ENCODE peak calls at places on chromosomes 3 and 15, in five cellular contexts. One of them, this sample, is unnamed.

GRCh38 chr3:117735481-117736101 is 1026.0 kb downstream of the TUSC7 start:
- DNase-seq in mucosa of gallbladder: no peak
- DNase-seq in frontal cortex: no peak
- DNase-seq in RKO: no peak
- DNase-seq in fibroblast of mammary gland: peak; percentile 52
- DNase-seq in this sample: no peak

GRCh38 chr3:4561661-4562060 is 68.5 kb downstream of the ITPR1 start:
- DNase-seq in mucosa of gallbladder: no peak
- DNase-seq in frontal cortex: no peak
- DNase-seq in RKO: no peak
- DNase-seq in fibroblast of mammary gland: no peak
- DNase-seq in this sample: no peak

GRCh38 chr3:105527538-105527937 is 160.8 kb downstream of the ALCAM start:
- DNase-seq in mucosa of gallbladder: no peak
- DNase-seq in frontal cortex: no peak
- DNase-seq in RKO: no peak
- DNase-seq in fibroblast of mammary gland: no peak
- DNase-seq in this sample: no peak

GRCh38 chr15:93968773-93969172 is 262.6 kb upstream of the MCTP2 start:
- DNase-seq in mucosa of gallbladder: no peak
- DNase-seq in frontal cortex: no peak
- DNase-seq in RKO: no peak
- DNase-seq in fibroblast of mammary gland: no peak
- DNase-seq in this sample: no peak

GRCh38 chr3:184822654-184823053 is 10.7 kb downstream of the VPS8 start:
- DNase-seq in mucosa of gallbladder: no peak
- DNase-seq in frontal cortex: no peak
- DNase-seq in RKO: no peak
- DNase-seq in fibroblast of mammary gland: no peak
- DNase-seq in this sample: no peak

GRCh38 chr3:110533089-110533488 is 538.5 kb upstream of the NECTIN3 start:
- DNase-seq in mucosa of gallbladder: no peak
- DNase-seq in frontal cortex: no peak
- DNase-seq in RKO: no peak
- DNase-seq in fibroblast of mammary gland: peak; percentile 73
- DNase-seq in this sample: peak; percentile 55

GRCh38 chr3:15778332-15778858 is 19.4 kb downstream of the ANKRD28 start:
- DNase-seq in mucosa of gallbladder: no peak
- DNase-seq in frontal cortex: no peak
- DNase-seq in RKO: no peak
- DNase-seq in fibroblast of mammary gland: no peak
- DNase-seq in this sample: no peak

GRCh38 chr3:185342458-185343169 is 20.3 kb upstream of the MAP3K13 start:
- DNase-seq in mucosa of gallbladder: no peak
- DNase-seq in frontal cortex: no peak
- DNase-seq in RKO: no peak
- DNase-seq in fibroblast of mammary gland: no peak
- DNase-seq in this sample: no peak

GRCh38 chr15:67827561-67828378 is 2.5 kb downstream of the SKOR1 start:
- DNase-seq in mucosa of gallbladder: no peak
- DNase-seq in frontal cortex: no peak
- DNase-seq in RKO: no peak
- DNase-seq in fibroblast of mammary gland: no peak
- DNase-seq in this sample: no peak

GRCh38 chr15:22942877-22943276 is 37.3 kb downstream of the CYFIP1 start:
- DNase-seq in mucosa of gallbladder: no peak
- DNase-seq in frontal cortex: no peak
- DNase-seq in RKO: no peak
- DNase-seq in fibroblast of mammary gland: no peak
- DNase-seq in this sample: no peak

GRCh38 chr3:125292015-125292414 is 79.5 kb upstream of the SLC12A8 start:
- DNase-seq in mucosa of gallbladder: no peak
- DNase-seq in frontal cortex: no peak
- DNase-seq in RKO: no peak
- DNase-seq in fibroblast of mammary gland: no peak
- DNase-seq in this sample: no peak

GRCh38 chr3:74590620-74591262 is 23.7 kb downstream of the CNTN3 start:
- DNase-seq in mucosa of gallbladder: no peak
- DNase-seq in frontal cortex: no peak
- DNase-seq in RKO: no peak
- DNase-seq in fibroblast of mammary gland: peak; percentile 46
- DNase-seq in this sample: no peak

GRCh38 chr3:64240445-64240844 is 15.2 kb upstream of the PRICKLE2 start:
- DNase-seq in mucosa of gallbladder: no peak
- DNase-seq in frontal cortex: no peak
- DNase-seq in RKO: no peak
- DNase-seq in fibroblast of mammary gland: peak; percentile 29
- DNase-seq in this sample: no peak

GRCh38 chr15:78212546-78213424 is 21.6 kb downstream of the ACSBG1 start:
- DNase-seq in mucosa of gallbladder: peak; percentile 68
- DNase-seq in frontal cortex: peak; percentile 65
- DNase-seq in RKO: peak; percentile 47
- DNase-seq in fibroblast of mammary gland: peak; percentile 69
- DNase-seq in this sample: peak; percentile 94

GRCh38 chr15:90957105-90957790 is 2.6 kb downstream of the RCCD1 start:
- DNase-seq in mucosa of gallbladder: no peak
- DNase-seq in frontal cortex: peak; percentile 41
- DNase-seq in RKO: peak; percentile 80
- DNase-seq in fibroblast of mammary gland: peak; percentile 64
- DNase-seq in this sample: peak; percentile 39

GRCh38 chr15:69225355-69226027 is 65.1 kb downstream of the GLCE start:
- DNase-seq in mucosa of gallbladder: no peak
- DNase-seq in frontal cortex: no peak
- DNase-seq in RKO: peak; percentile 41
- DNase-seq in fibroblast of mammary gland: peak; percentile 65
- DNase-seq in this sample: no peak

GRCh38 chr3:49900491-49901153 is 3.1 kb downstream of the MST1R start:
- DNase-seq in mucosa of gallbladder: peak; percentile 82
- DNase-seq in frontal cortex: no peak
- DNase-seq in RKO: peak; percentile 66
- DNase-seq in fibroblast of mammary gland: peak; percentile 8
- DNase-seq in this sample: peak; percentile 87

GRCh38 chr3:194683431-194683830 is 2.3 kb upstream of the FAM43A start:
- DNase-seq in mucosa of gallbladder: no peak
- DNase-seq in frontal cortex: no peak
- DNase-seq in RKO: no peak
- DNase-seq in fibroblast of mammary gland: no peak
- DNase-seq in this sample: no peak

GRCh38 chr15:55834331-55834730 is 91.4 kb upstream of the PRTG start:
- DNase-seq in mucosa of gallbladder: no peak
- DNase-seq in frontal cortex: no peak
- DNase-seq in RKO: no peak
- DNase-seq in fibroblast of mammary gland: no peak
- DNase-seq in this sample: no peak

GRCh38 chr3:46422617-46423016 is 15.6 kb downstream of the CCRL2 start:
- DNase-seq in mucosa of gallbladder: no peak
- DNase-seq in frontal cortex: no peak
- DNase-seq in RKO: peak; percentile 34
- DNase-seq in fibroblast of mammary gland: no peak
- DNase-seq in this sample: no peak

GRCh38 chr15:85763557-85764303 is 31.0 kb downstream of the KLHL25 start:
- DNase-seq in mucosa of gallbladder: no peak
- DNase-seq in frontal cortex: no peak
- DNase-seq in RKO: no peak
- DNase-seq in fibroblast of mammary gland: no peak
- DNase-seq in this sample: no peak

GRCh38 chr3:55439657-55440405 is 47.3 kb downstream of the WNT5A start:
- DNase-seq in mucosa of gallbladder: no peak
- DNase-seq in frontal cortex: no peak
- DNase-seq in RKO: no peak
- DNase-seq in fibroblast of mammary gland: no peak
- DNase-seq in this sample: no peak

GRCh38 chr3:126716057-126716456 is 12.0 kb downstream of the CHCHD6 start:
- DNase-seq in mucosa of gallbladder: no peak
- DNase-seq in frontal cortex: no peak
- DNase-seq in RKO: no peak
- DNase-seq in fibroblast of mammary gland: no peak
- DNase-seq in this sample: no peak

GRCh38 chr3:189792046-189792929 is 161.1 kb downstream of the TP63 start:
- DNase-seq in mucosa of gallbladder: no peak
- DNase-seq in frontal cortex: no peak
- DNase-seq in RKO: no peak
- DNase-seq in fibroblast of mammary gland: no peak
- DNase-seq in this sample: no peak

GRCh38 chr15:35115155-35115725 is 30.1 kb upstream of the NANOGP8 start:
- DNase-seq in mucosa of gallbladder: no peak
- DNase-seq in frontal cortex: no peak
- DNase-seq in RKO: no peak
- DNase-seq in fibroblast of mammary gland: peak; percentile 26
- DNase-seq in this sample: no peak

GRCh38 chr15:63803106-63803886 is 30.5 kb downstream of the HERC1 start:
- DNase-seq in mucosa of gallbladder: no peak
- DNase-seq in frontal cortex: no peak
- DNase-seq in RKO: no peak
- DNase-seq in fibroblast of mammary gland: no peak
- DNase-seq in this sample: no peak

GRCh38 chr3:170614214-170614966 is 28.5 kb upstream of the SLC7A14 start:
- DNase-seq in mucosa of gallbladder: peak; percentile 15
- DNase-seq in frontal cortex: peak; percentile 14
- DNase-seq in RKO: peak; percentile 92
- DNase-seq in fibroblast of mammary gland: peak; percentile 96
- DNase-seq in this sample: peak; percentile 76

GRCh38 chr15:85667491-85668424 is 127.0 kb downstream of the KLHL25 start:
- DNase-seq in mucosa of gallbladder: peak; percentile 70
- DNase-seq in frontal cortex: peak; percentile 31
- DNase-seq in RKO: peak; percentile 86
- DNase-seq in fibroblast of mammary gland: peak; percentile 99
- DNase-seq in this sample: peak; percentile 75

GRCh38 chr3:130849111-130849552 is 44.8 kb upstream of the ATP2C1 start:
- DNase-seq in mucosa of gallbladder: peak; percentile 41
- DNase-seq in frontal cortex: no peak
- DNase-seq in RKO: no peak
- DNase-seq in fibroblast of mammary gland: no peak
- DNase-seq in this sample: peak; percentile 17

GRCh38 chr15:62135532-62136134 is 29.5 kb downstream of the C2CD4B start:
- DNase-seq in mucosa of gallbladder: no peak
- DNase-seq in frontal cortex: no peak
- DNase-seq in RKO: no peak
- DNase-seq in fibroblast of mammary gland: peak; percentile 35
- DNase-seq in this sample: no peak